ENCODE peak calls at places on chromosome 11, in ten cellular contexts. O is fibroblast of the conjunctiva; U is mucosa of gallbladder; Z is stimulated activated CD4-positive, alpha-beta T cell treated with anti-CD3 and anti-CD28 coated beads, TNF-alpha, amount 100 ng/mL, for 1 hour; S is amniotic stem cell; R is endothelial cell of umbilical vein; G is D721Med; V is hippocampal formation; M is left ventricle myocardium superior; J is B cell. A is an unnamed sample.

GRCh38 chr11:38598413-38598812 is 2000.4 kb upstream of the RAG2 start:
- DNase-seq in O (no peak), U (no peak), Z (no peak), S (no peak), R (no peak), G (no peak), V (no peak), M (no peak), J (no peak), A (no peak)

GRCh38 chr11:120205596-120206161 is 5.2 kb upstream of the OAF start:
- DNase-seq in O (peak; percentile 49), U (no peak), Z (no peak), S (no peak), R (no peak), G (no peak), V (no peak), M (peak; percentile 6), J (no peak), A (no peak)

GRCh38 chr11:69203901-69204245 is 48.1 kb downstream of the SMIM38 start:
- DNase-seq in O (no peak), U (no peak), Z (no peak), S (no peak), R (no peak), G (no peak), V (no peak), M (no peak), J (no peak), A (no peak)

GRCh38 chr11:119103793-119104192 is 2.1 kb upstream of the DPAGT1 start:
- DNase-seq in O (no peak), U (no peak), Z (no peak), S (no peak), R (no peak), G (no peak), V (no peak), M (no peak), J (no peak), A (no peak)

GRCh38 chr11:118804094-118804493 is 13.1 kb upstream of the DDX6 start:
- DNase-seq in O (no peak), U (no peak), Z (no peak), S (no peak), R (no peak), G (no peak), V (no peak), M (no peak), J (no peak), A (no peak)

GRCh38 chr11:1472180-1473005 is 14.2 kb downstream of the MOB2 start:
- DNase-seq in O (no peak), U (no peak), Z (no peak), S (no peak), R (no peak), G (no peak), V (no peak), M (peak; percentile 28), J (no peak), A (no peak)

GRCh38 chr11:69204246-69205124 is 48.8 kb downstream of the SMIM38 start:
- DNase-seq in O (no peak), U (no peak), Z (no peak), S (no peak), R (no peak), G (no peak), V (no peak), M (no peak), J (no peak), A (no peak)

GRCh38 chr11:61978703-61979661 is 11.5 kb upstream of the FTH1 start:
- DNase-seq in O (no peak), U (no peak), Z (no peak), S (peak; percentile 42), R (peak; percentile 87), G (peak; percentile 10), V (no peak), M (no peak), J (no peak), A (no peak)

GRCh38 chr11:69700278-69701140 is 3.3 kb downstream of the FGF19 start:
- DNase-seq in O (no peak), U (peak; percentile 58), Z (no peak), S (no peak), R (peak; percentile 74), G (no peak), V (peak; percentile 51), M (peak; percentile 86), J (no peak), A (no peak)

GRCh38 chr11:35227551-35228341 is 88.8 kb downstream of the CD44 start:
- DNase-seq in O (no peak), U (no peak), Z (no peak), S (no peak), R (no peak), G (no peak), V (no peak), M (no peak), J (peak; percentile 13), A (no peak)

GRCh38 chr11:16511109-16511806 is 154.9 kb upstream of the SOX6 start:
- DNase-seq in O (no peak), U (no peak), Z (no peak), S (peak; percentile 37), R (no peak), G (no peak), V (no peak), M (no peak), J (no peak), A (no peak)

GRCh38 chr11:72958790-72959189 is 144.6 kb downstream of the ATG16L2 start:
- DNase-seq in O (no peak), U (no peak), Z (no peak), S (no peak), R (no peak), G (no peak), V (no peak), M (no peak), J (no peak), A (no peak)

GRCh38 chr11:126646701-126647209 is 291.3 kb downstream of the ST3GAL4 start:
- DNase-seq in O (no peak), U (no peak), Z (no peak), S (no peak), R (no peak), G (no peak), V (no peak), M (no peak), J (no peak), A (no peak)

GRCh38 chr11:8841899-8842298 is 69.1 kb upstream of the AKIP1 start:
- DNase-seq in O (no peak), U (no peak), Z (no peak), S (no peak), R (peak; percentile 25), G (no peak), V (no peak), M (no peak), J (no peak), A (no peak)